ENCODE peak calls at places on chromosomes 5 and 9, in four cellular contexts. A is K562, J is GM12878, T is HepG2. L is an unnamed sample.

GRCh38 chr9:134243778-134244467 is 79.6 kb upstream of the RNU6ATAC start:
- DNase-seq in J (peak), A (no peak), T (no peak), L (no peak)

GRCh38 chr5:91225848-91226686 is 157.1 kb downstream of the ARRDC3 start:
- DNase-seq in A (no peak), J (peak), T (peak), L (no peak)

GRCh38 chr5:43338856-43339255 is 25.6 kb upstream of the HMGCS1 start:
- DNase-seq in A (no peak), T (no peak), J (no peak), L (no peak)

GRCh38 chr9:134167530-134167931 is 3.2 kb upstream of the RNU6ATAC start:
- DNase-seq in A (no peak), J (no peak), T (no peak), L (no peak)

GRCh38 chr5:9196403-9197224 is 349.3 kb downstream of the SEMA5A start:
- DNase-seq in T (no peak), A (no peak), J (no peak), L (no peak)

GRCh38 chr5:75262278-75262677 is 25.6 kb upstream of the ANKRD31 start:
- DNase-seq in T (peak), J (no peak), A (no peak), L (no peak)

GRCh38 chr5:53419247-53419646 is 61.2 kb upstream of the FST start:
- DNase-seq in J (no peak), A (no peak), T (no peak), L (no peak)

GRCh38 chr9:134933076-134933659 is 15.5 kb upstream of the FCN1 start:
- DNase-seq in J (no peak), A (no peak), T (no peak), L (no peak)

GRCh38 chr9:109751253-109751652 is 28.7 kb upstream of the PALM2AKAP2 start:
- DNase-seq in A (no peak), T (peak), J (no peak), L (no peak)

GRCh38 chr9:69674741-69675438 is 2.7 kb upstream of the APBA1 start:
- DNase-seq in A (no peak), J (no peak), T (no peak), L (no peak)

GRCh38 chr5:65137631-65138030 is 344.1 kb downstream of the ADAMTS6 start:
- DNase-seq in J (no peak), A (no peak), T (no peak), L (no peak)

GRCh38 chr5:110917161-110917875 is 154.2 kb upstream of the TSLP start:
- DNase-seq in A (no peak), T (no peak), J (no peak), L (no peak)

GRCh38 chr9:26755476-26755875 is 137.1 kb downstream of the CAAP1 start:
- DNase-seq in A (no peak), J (no peak), T (no peak), L (no peak)

GRCh38 chr5:131974622-131974955 is 29.1 kb upstream of the MEIKIN start:
- DNase-seq in T (no peak), A (no peak), J (no peak), L (no peak)

GRCh38 chr5:132203464-132203818 is 24.2 kb downstream of the P4HA2 start:
- DNase-seq in J (no peak), A (no peak), T (no peak), L (no peak)

DNA sequence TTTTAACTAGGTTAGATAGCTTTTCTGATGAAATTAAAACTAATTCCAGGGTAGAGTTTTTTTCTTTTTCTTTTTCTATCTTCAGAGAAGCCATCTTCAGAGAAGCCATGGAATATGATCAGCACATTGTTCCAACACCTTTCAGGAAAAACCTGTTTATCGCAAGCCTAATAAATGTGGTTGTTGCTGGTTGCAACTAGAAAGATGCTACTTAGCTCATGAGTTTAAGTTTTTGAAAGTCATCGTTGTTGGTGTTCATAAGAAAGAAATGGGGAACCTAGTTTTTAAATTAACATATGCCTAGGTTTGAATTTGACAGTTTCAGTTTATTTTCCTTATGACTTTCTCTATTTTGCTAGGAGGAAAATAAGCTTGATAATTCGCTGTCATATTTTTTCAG is 7.6 kb downstream of the CPEB4 start:
- DNase-seq in T (no peak), A (no peak), J (no peak), L (no peak)
- TF ChIP-seq SP1 in T (no peak), A (no peak), J (no peak), L (no peak)

DNA sequence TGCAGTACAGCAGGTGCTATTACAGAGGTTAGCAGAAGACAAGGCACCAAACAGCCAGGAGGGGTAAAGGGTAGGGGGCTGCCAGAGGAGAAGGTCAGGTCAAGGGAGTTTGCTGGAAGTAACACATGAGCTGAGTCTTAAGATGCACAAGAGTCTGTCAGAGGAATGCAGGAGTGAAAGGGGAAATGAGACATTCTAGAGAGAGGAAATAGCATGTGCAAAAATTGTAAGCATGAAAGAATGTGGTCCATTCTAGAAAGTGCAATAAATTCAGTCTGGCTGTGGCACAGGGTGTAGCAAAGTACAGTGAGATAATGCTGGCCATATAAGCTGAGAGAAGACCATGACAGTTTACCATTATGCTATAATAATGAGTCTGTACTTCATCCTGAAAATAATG is 6.6 kb downstream of the GOLGA1 start:
- DNase-seq in J (peak), A (no peak), T (no peak), L (no peak)
- TF ChIP-seq TARDBP in J (no peak), A (no peak), T (no peak), L (no peak)

DNA sequence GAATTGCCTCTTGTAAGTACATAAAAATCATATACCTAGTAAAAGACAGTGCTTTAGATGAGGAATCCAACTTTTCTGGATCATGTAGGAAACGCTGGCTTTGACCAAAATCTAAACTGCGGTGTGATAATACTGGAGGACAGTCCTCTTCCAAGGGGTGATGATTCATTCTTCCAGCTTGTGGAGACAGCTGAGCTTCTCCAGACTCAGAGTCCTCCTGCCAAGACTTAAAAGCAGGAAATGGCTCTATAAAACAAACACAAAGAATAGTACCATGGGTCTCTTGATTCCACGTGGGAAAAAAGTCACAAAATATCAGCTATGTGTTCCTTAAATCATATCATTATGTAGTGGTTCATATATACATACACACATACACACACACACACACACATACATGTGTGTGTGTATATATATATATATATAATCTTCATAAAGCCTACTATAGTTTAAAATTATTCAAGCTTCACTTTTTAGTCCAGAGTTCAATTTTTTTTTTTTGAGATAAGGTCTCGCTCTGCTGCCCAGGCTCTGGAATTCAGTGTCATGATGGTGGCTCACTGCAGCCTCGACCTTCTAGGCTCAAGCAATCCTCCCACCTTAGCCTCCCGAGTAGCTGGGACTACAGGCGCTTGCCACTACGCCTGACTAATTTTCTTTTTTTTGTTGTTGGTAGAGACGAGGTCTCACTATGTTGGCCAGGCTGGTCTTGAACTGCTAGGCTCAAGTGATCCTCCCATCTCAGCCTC is 65.0 kb downstream of the PKD2L2 start:
- DNase-seq in J (no peak), T (no peak), A (no peak), L (no peak)
- TF ChIP-seq FOXK2 in J (no peak), T (no peak), A (no peak), L (no peak)

GRCh38 chr5:56669534-56670483 is 145.5 kb upstream of the MAP3K1 start:
- DNase-seq in T (peak), A (no peak), J (peak), L (no peak)
- TF ChIP-seq SP1 in T (no peak), A (no peak), J (peak), L (no peak)